ENCODE peak calls at places on chromosomes 16 and 17, in four cellular contexts. E is IMR-90, U is K562, W is H1. Y is an unnamed sample.

GRCh38 chr16:24826096-24826690 is 19.6 kb upstream of the SLC5A11 start:
- DNase-seq in E (no peak), U (no peak), W (no peak), Y (no peak)

GRCh38 chr16:69037373-69038160 is 67.9 kb upstream of the HAS3 start:
- DNase-seq in W (no peak), E (no peak), U (no peak), Y (no peak)

GRCh38 chr17:28247671-28248556 is 71.1 kb upstream of the TMEM97 start:
- DNase-seq in W (peak), E (peak), U (no peak), Y (no peak)

GRCh38 chr16:8935989-8936388 is 27.7 kb downstream of the USP7 start:
- DNase-seq in E (no peak), U (no peak), W (no peak), Y (no peak)

GRCh38 chr17:2232244-2232638 is 71.3 kb downstream of the SMG6 start:
- DNase-seq in W (no peak), U (no peak), E (peak), Y (no peak)

GRCh38 chr16:79797486-79797885 is 196.9 kb upstream of the MAF start:
- DNase-seq in W (no peak), E (no peak), U (no peak), Y (no peak)

GRCh38 chr16:68233835-68234187 is 2.1 kb downstream of the ESRP2 start:
- DNase-seq in U (no peak), W (no peak), E (no peak), Y (no peak)

GRCh38 chr17:53142890-53143289 is 679.8 kb upstream of the KIF2B start:
- DNase-seq in W (no peak), U (no peak), E (no peak), Y (no peak)

GRCh38 chr17:14302421-14303099 is 1.7 kb downstream of the HS3ST3B1 start:
- DNase-seq in W (no peak), E (peak), U (peak), Y (no peak)

GRCh38 chr17:57868007-57868774 is 18.3 kb upstream of the MRPS23 start:
- DNase-seq in U (peak), E (peak), W (peak), Y (peak)

GRCh38 chr16:58464047-58464915 is 35.7 kb upstream of the NDRG4 start:
- DNase-seq in E (no peak), W (no peak), U (no peak), Y (no peak)

GRCh38 chr16:89986600-89986999 is 32.7 kb downstream of the DBNDD1 start:
- DNase-seq in U (no peak), W (no peak), E (no peak), Y (no peak)

GRCh38 chr16:3980311-3981111 is 100.0 kb upstream of the CREBBP start:
- DNase-seq in W (no peak), U (no peak), E (peak), Y (no peak)

GRCh38 chr17:76539631-76540271 is at the start of gene PRCD:
- DNase-seq in W (no peak), U (no peak), E (no peak), Y (no peak)

GRCh38 chr17:81481011-81481799 is 31.4 kb downstream of the ACTG1 start:
- DNase-seq in U (peak), E (peak), W (no peak), Y (no peak)

GRCh38 chr17:49994085-49995054 is 654 bp downstream of the DLX3 start:
- DNase-seq in W (no peak), U (peak), E (no peak), Y (no peak)

GRCh38 chr16:79307214-79307613 is 293.3 kb downstream of the MAF start:
- DNase-seq in U (no peak), E (no peak), W (no peak), Y (no peak)

GRCh38 chr17:62617894-62618472 is 9.5 kb upstream of the MRC2 start:
- DNase-seq in U (no peak), E (peak), W (no peak), Y (no peak)

GRCh38 chr16:278863-279366 is 1.5 kb upstream of the ARHGDIG start:
- DNase-seq in E (peak), W (no peak), U (peak), Y (peak)

GRCh38 chr16:54927125-54928015 is 3.3 kb upstream of the IRX5 start:
- DNase-seq in U (no peak), E (no peak), W (no peak), Y (no peak)

GRCh38 chr16:12410842-12411490 is 392.7 kb downstream of the CPPED1 start:
- DNase-seq in W (no peak), U (no peak), E (no peak), Y (no peak)

GRCh38 chr17:1315891-1316403 is 36.5 kb downstream of the TRARG1 start:
- DNase-seq in U (no peak), W (no peak), E (no peak), Y (no peak)

GRCh38 chr17:15999974-16000827 is 577 bp downstream of the TTC19 start:
- DNase-seq in W (no peak), E (peak), U (no peak), Y (no peak)

GRCh38 chr17:64357191-64357981 is 33.3 kb downstream of the PECAM1 start:
- DNase-seq in W (no peak), E (peak), U (no peak), Y (no peak)

GRCh38 chr17:62892870-62893338 is 73.1 kb upstream of the TANC2 start:
- DNase-seq in W (no peak), U (no peak), E (peak), Y (no peak)

GRCh38 chr17:43740541-43740940 is 18.1 kb downstream of the SOST start:
- DNase-seq in W (no peak), U (no peak), E (peak), Y (no peak)

GRCh38 chr17:58514795-58515157 is 338 bp upstream of the MTMR4 start:
- DNase-seq in E (no peak), U (no peak), W (no peak), Y (no peak)

GRCh38 chr16:14353340-14353739 is 276.7 kb downstream of the PARN start:
- DNase-seq in U (no peak), E (no peak), W (no peak), Y (no peak)

GRCh38 chr17:78365561-78366108 is 5.8 kb upstream of the SOCS3 start:
- DNase-seq in U (no peak), E (no peak), W (peak), Y (no peak)
- TF ChIP-seq CHD1 in U (no peak), E (no peak), W (no peak), Y (no peak)

DNA sequence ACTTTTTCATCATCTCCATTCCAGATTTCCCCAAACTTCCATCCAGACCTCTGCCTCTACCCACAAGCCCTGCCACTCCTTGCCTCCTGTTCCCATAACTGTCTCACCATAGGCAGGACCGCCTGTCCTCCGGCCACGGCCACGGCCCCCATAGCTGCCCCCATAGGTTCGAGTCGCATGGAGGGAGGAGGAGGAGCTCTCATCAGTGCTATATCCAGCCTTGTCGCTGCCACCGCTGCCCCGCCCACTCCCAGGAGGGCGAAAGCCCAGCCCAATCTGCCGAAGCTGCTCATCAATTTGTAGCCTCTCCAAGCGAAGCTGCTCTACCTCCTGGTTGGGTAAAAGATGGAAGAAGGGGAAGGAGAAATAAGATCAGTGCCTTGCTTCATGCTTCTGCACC is 3.4 kb upstream of the SOX15 start:
- DNase-seq in U (no peak), W (no peak), E (no peak), Y (no peak)
- H2AFZ ChIP-seq in U (no peak), W (no peak), E (no peak), Y (no peak)

DNA sequence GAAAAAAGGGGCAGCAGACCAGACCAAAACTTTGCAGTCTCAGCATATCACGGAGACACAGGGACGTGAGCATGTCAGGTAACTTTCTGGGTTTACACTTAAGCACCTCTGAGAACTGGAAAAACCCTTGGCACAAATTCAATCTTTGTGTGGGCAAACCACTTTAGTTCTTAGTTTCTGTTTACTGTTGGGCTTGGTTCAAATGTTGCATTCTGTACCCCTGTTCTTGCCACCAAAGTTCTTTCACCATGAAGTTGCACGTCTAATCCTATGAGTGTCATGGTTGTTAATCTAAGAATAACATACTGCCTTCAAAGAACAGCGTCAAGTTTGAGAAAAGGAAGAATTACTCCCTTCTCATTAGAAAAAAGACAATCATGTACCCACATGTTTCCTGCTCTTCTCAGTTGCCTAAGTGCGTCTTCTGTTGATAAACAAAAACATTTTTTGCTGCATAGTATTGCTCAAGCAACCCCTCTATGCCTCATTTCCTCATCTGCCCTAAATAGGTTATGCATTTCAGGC is 11.6 kb downstream of the KRT33A start:
- DNase-seq in U (no peak), E (peak), W (no peak), Y (peak)
- TF ChIP-seq CHD1 in U (no peak), E (no peak), W (no peak), Y (no peak)

GRCh38 chr17:34579017-34579946 is at the start of gene TMEM132E:
- DNase-seq in U (no peak), E (peak), W (no peak), Y (no peak)
- H2AFZ ChIP-seq in U (no peak), E (peak), W (no peak), Y (no peak)

DNA sequence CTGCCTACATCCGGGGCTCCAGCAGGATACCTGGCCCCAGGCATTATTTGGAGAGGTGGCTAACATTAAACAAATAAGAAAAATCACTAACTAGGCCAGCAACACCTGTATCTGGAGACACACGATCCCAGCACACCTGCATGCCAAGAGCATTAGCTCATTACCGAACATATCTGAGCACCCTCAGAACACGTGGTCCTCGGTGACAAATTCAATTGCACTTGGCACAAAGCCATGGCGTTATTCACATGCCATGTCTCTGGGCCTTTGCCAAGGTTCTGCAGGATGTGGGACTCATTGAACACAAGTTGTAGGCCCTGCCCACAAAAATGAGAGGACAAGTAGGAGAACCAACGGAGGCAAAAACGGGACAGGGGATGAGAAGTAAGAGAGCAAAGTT is 552.3 kb downstream of the TOX3 start:
- DNase-seq in U (no peak), E (no peak), W (no peak), Y (no peak)
- TF ChIP-seq CHD1 in U (no peak), E (no peak), W (no peak), Y (no peak)